ENCODE peak calls at places on chromosomes 16 and 17, in nine cellular contexts. Q, O, G, H, W, U, X, V and P are unnamed samples.

GRCh38 chr17:15452746-15453145 is 14.7 kb downstream of the CDRT4 start:
- DNase-seq in Q (no peak), O (no peak), G (no peak), H (peak; percentile 70), W (no peak), U (no peak), X (no peak), V (no peak), P (no peak)

GRCh38 chr16:31451681-31452351 is 7.5 kb upstream of the ARMC5 start:
- DNase-seq in Q (no peak), O (peak; percentile 57), G (no peak), H (peak; percentile 78), W (peak; percentile 84), U (no peak), X (no peak), V (no peak), P (no peak)

GRCh38 chr17:16512011-16512410 is 20.0 kb upstream of the LRRC75A start:
- DNase-seq in Q (no peak), O (no peak), G (no peak), H (no peak), W (no peak), U (peak; percentile 29), X (no peak), V (peak; percentile 50), P (peak; percentile 71)

GRCh38 chr17:74759243-74759801 is 10.9 kb downstream of the NHERF1 start:
- DNase-seq in Q (no peak), O (peak; percentile 31), G (no peak), H (no peak), W (no peak), U (peak; percentile 82), X (no peak), V (no peak), P (no peak)

GRCh38 chr16:57128787-57129389 is 36.5 kb downstream of the CPNE2 start:
- DNase-seq in Q (no peak), O (no peak), G (no peak), H (no peak), W (no peak), U (peak; percentile 83), X (no peak), V (no peak), P (no peak)

GRCh38 chr16:66342294-66342900 is 24.1 kb upstream of the CDH5 start:
- DNase-seq in Q (no peak), O (peak; percentile 35), G (no peak), H (no peak), W (peak; percentile 77), U (peak; percentile 29), X (no peak), V (no peak), P (no peak)

GRCh38 chr16:83835972-83836566 is 28.3 kb downstream of the HSBP1 start:
- DNase-seq in Q (no peak), O (no peak), G (no peak), H (peak; percentile 82), W (peak; percentile 3), U (peak; percentile 30), X (peak; percentile 4), V (peak; percentile 15), P (no peak)

GRCh38 chr17:64164592-64165285 is 34.8 kb upstream of the ERN1 start:
- DNase-seq in Q (no peak), O (no peak), G (no peak), H (no peak), W (no peak), U (no peak), X (peak; percentile 88), V (no peak), P (no peak)

GRCh38 chr17:62140836-62141235 is 75.8 kb upstream of the MED13 start:
- DNase-seq in Q (no peak), O (no peak), G (no peak), H (no peak), W (no peak), U (no peak), X (peak; percentile 76), V (no peak), P (no peak)

GRCh38 chr17:35568561-35568960 is 7.9 kb upstream of the SLFN14 start:
- DNase-seq in Q (no peak), O (no peak), G (no peak), H (peak; percentile 52), W (peak; percentile 53), U (peak; percentile 41), X (peak; percentile 64), V (no peak), P (no peak)